ENCODE peak calls at places on chromosome 14, in five cellular contexts. O is GM23248, F is mesenchymal stem cell, J is MM.1S, R is astrocyte. B is an unnamed sample.

GRCh38 chr14:67567654-67568053 is 32.4 kb downstream of the PIGH start:
- DNase-seq in O (no peak), F (no peak), J (no peak), R (no peak), B (no peak)

GRCh38 chr14:76267322-76268012 is 108.5 kb upstream of the ESRRB start:
- DNase-seq in R (peak), O (peak), F (no peak), J (no peak), B (peak)

GRCh38 chr14:67668559-67668958 is 5.9 kb downstream of the VTI1B start:
- DNase-seq in O (no peak), F (no peak), J (peak), R (no peak), B (no peak)

GRCh38 chr14:85702191-85702590 is 172.2 kb downstream of the FLRT2 start:
- DNase-seq in R (no peak), J (no peak), O (no peak), F (no peak), B (peak)

GRCh38 chr14:87049886-87050820 is 942.8 kb downstream of the GALC start:
- DNase-seq in F (peak), J (peak), R (no peak), O (peak), B (peak)

GRCh38 chr14:24316597-24316950 is 5.3 kb downstream of the LTB4R start:
- DNase-seq in F (no peak), J (no peak), O (no peak), R (no peak), B (no peak)

GRCh38 chr14:105120056-105120455 is 48.5 kb downstream of the JAG2 start:
- DNase-seq in R (no peak), J (no peak), F (no peak), O (no peak), B (no peak)

GRCh38 chr14:97196336-97196735 is 399.2 kb downstream of the VRK1 start:
- DNase-seq in F (no peak), J (no peak), R (no peak), O (no peak), B (no peak)

GRCh38 chr14:93974299-93974698 is 2.1 kb downstream of the ASB2 start:
- DNase-seq in R (no peak), O (no peak), J (no peak), F (no peak), B (no peak)

GRCh38 chr14:61663312-61663974 is 31.9 kb upstream of the HIF1A start:
- DNase-seq in R (no peak), O (no peak), F (no peak), J (peak), B (no peak)

GRCh38 chr14:62251237-62251636 is 489.0 kb downstream of the SNAPC1 start:
- DNase-seq in R (no peak), O (no peak), J (no peak), F (no peak), B (no peak)

GRCh38 chr14:95540236-95540635 is 5.4 kb downstream of the GLRX5 start:
- DNase-seq in F (no peak), R (no peak), J (no peak), O (no peak), B (no peak)

GRCh38 chr14:101635238-101636080 is 74.2 kb downstream of the DIO3 start:
- DNase-seq in O (peak), R (no peak), F (no peak), J (no peak), B (no peak)

GRCh38 chr14:88095791-88096190 is 90.9 kb downstream of the GPR65 start:
- DNase-seq in R (no peak), J (no peak), O (no peak), F (no peak), B (no peak)

GRCh38 chr14:41986726-41987125 is 380.1 kb downstream of the LRFN5 start:
- DNase-seq in R (peak), J (no peak), O (peak), F (peak), B (peak)

GRCh38 chr14:95535226-95536021 is 574 bp downstream of the GLRX5 start:
- DNase-seq in F (peak), R (no peak), O (peak), J (no peak), B (no peak)

GRCh38 chr14:64971890-64972785 is at the start of gene RAB15:
- DNase-seq in F (peak), O (peak), J (no peak), R (no peak), B (no peak)

DNA sequence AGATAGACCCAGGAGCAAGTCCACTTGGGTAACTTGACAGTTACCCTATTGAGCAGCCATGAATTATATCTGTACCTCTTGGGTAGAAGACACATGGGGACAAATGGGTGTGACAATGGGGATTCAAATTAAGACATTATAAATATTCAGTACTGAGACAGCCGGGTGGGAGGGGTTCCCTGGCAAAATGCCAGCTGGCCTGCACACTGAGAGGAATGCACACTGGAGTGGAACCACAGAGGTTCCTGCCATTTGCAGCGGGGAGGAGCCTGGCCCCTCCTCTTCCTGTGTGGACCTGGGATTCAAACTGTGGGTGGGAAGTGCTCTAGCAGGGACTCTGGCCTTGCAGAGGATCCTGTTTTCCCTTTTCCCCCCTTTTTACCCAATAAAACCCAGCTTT is 118.7 kb upstream of the CDKN3 start:
- DNase-seq in F (no peak), O (no peak), R (no peak), J (no peak), B (no peak)
- H2AFZ ChIP-seq in F (no peak), O (no peak), R (no peak), J (no peak), B (no peak)

DNA sequence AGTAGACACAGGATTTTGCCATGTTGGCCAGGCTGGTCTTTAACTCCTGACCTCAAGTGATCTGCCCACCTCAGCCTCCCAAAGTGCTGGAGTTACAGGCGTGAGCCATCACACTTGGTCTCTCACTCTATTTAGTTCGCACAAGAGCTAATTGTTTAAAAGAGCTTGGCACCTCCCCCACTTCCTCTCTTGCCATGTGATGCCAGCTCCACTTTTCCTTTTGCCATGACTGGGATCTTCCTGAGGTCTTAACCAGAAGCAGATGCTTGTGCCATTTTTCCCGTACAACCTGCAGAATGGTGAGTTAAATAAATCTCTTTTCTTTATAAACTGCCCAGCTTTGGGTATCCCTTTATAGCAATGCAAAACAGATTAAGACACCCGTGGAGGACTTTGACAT is 200.1 kb upstream of the FRMD6 start:
- DNase-seq in R (no peak), O (no peak), J (no peak), F (no peak), B (no peak)
- H2AFZ ChIP-seq in R (no peak), O (no peak), J (no peak), F (no peak), B (no peak)

GRCh38 chr14:74077401-74077800 is 6.9 kb downstream of the ALDH6A1 start:
- DNase-seq in O (no peak), R (no peak), F (no peak), J (no peak), B (no peak)
- H2AFZ ChIP-seq in O (no peak), R (no peak), F (no peak), J (no peak), B (no peak)

DNA sequence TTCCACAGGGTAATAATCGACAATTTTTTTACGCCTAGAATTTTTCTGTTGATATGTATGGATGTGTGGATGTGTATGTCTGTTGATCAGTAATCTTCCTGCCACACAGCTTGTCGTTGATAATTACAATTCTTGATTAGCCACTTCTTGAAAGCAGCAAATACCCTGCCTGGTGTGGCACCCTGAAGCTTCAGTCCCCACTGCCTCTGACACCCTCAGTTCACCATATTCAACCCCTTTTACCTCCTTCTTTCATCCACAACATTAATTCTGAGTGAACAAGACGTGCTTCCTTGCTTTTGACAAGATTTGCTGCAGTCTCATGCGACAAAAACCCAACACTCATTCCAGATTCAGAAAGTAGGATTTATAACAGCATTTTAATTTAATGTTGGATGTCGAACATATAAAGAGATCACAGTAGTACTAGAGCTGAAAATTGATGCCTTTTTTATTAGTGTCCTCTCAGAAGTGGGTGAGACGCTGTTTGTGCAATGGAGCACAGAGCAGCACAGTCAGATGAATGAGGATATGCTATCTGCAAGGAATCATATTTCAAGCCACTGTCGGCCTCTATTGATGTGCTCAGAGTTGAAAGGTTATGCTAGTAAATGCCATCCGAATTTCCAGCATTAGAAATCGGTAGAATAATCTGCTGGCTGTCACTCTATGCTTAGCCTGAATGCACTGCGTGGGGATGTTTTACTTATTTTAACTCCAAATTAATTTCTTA is 383.7 kb downstream of the EGLN3 start:
- DNase-seq in F (no peak), J (no peak), R (peak), O (no peak), B (no peak)
- H2AFZ ChIP-seq in F (no peak), J (no peak), R (peak), O (no peak), B (no peak)

GRCh38 chr14:22383515-22384166 is 205.4 kb downstream of the DAD1 start:
- DNase-seq in F (no peak), O (no peak), R (no peak), J (no peak), B (no peak)
- H2AFZ ChIP-seq in F (no peak), O (no peak), R (no peak), J (no peak), B (no peak)

GRCh38 chr14:34059037-34059924 is 108.4 kb upstream of the EGLN3 start:
- DNase-seq in O (no peak), F (peak), R (no peak), J (no peak), B (no peak)

GRCh38 chr14:34058510-34058909 is 107.6 kb upstream of the EGLN3 start:
- DNase-seq in O (no peak), J (no peak), F (no peak), R (no peak), B (no peak)

GRCh38 chr14:34062353-34062973 is 111.6 kb upstream of the EGLN3 start:
- DNase-seq in J (no peak), O (no peak), R (no peak), F (no peak), B (no peak)

GRCh38 chr14:34060747-34061050 is 109.8 kb upstream of the EGLN3 start:
- DNase-seq in J (no peak), R (no peak), O (no peak), F (no peak), B (no peak)

DNA sequence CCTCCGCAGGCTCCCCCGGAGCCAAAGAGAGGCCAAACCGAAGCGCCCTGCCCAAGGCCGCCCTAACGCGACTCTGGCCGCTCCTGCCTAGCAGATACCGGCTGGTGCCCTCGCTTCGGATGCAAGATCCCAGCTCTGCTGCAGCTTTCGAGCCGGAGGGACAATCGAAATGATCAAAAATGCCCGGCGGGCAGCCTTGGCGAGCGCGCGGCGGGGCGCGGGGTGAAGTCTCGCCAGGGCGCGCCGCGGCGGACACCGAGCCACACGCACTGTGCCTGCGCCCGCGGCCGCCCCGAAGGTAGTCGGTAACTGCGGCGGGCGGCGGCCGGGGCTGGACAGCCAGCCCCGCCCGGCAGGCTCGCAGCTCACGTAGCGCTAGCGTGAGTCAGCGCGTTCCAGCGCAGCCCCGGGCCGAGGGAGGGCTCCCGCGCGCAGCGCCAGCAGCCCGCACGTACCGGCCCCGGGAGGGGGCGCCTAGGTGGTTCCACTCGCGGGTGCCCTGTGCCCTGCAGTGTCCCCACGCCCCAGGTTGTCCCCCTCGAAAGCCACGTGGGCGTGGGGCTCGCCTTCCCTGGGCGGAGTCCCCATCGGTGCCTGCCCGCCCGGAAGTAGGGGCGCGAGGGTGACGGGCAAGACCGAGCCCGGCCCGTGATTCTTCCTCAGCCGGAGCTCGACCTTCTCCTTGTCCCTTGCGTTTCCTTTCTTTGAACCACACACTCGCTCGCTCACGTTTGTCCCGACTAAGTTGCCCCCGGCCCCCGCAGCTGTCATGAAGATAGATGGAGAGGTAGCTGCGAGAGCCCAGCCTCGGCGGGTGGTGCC is 109.3 kb upstream of the EGLN3 start:
- DNase-seq in O (peak), J (no peak), F (peak), R (peak), B (peak)
- H2AFZ ChIP-seq in O (peak), J (no peak), F (peak), R (peak), B (peak)

GRCh38 chr14:31068235-31068634 is 42.1 kb upstream of the STRN3 start:
- DNase-seq in J (no peak), O (no peak), F (peak), R (no peak), B (no peak)
- H2AFZ ChIP-seq in J (no peak), O (no peak), F (no peak), R (no peak), B (no peak)

B was measured in fibroblast of lung.